ENCODE peak calls at places on chromosome 19, in ten cellular contexts. R is NCI-H226; H is NCI-H2081; D is HTR-8/SVneo; S is CD8-positive, alpha-beta memory T cell; C is CD4-positive, alpha-beta T cell; F is amygdala; I is fibroblast of the conjunctiva; B is cardiac fibroblast; E is effector CD4-positive, alpha-beta T cell. P is an unnamed sample.

GRCh38 chr19:40241809-40242384 is 15.4 kb upstream of the CCNP start:
- DNase-seq in R (no peak), H (no peak), D (no peak), S (no peak), C (no peak), F (peak), I (no peak), B (peak), E (no peak), P (peak)

GRCh38 chr19:9673912-9674668 is 810 bp downstream of the ZNF562 start:
- DNase-seq in R (no peak), H (no peak), D (no peak), S (no peak), C (no peak), F (no peak), I (no peak), B (peak), E (no peak), P (no peak)

GRCh38 chr19:28532765-28533341 is 680.1 kb downstream of the UQCRFS1 start:
- DNase-seq in R (no peak), H (no peak), D (no peak), S (no peak), C (no peak), F (no peak), I (no peak), B (no peak), E (no peak), P (no peak)

GRCh38 chr19:33403973-33404304 is 30.4 kb downstream of the CEBPG start:
- DNase-seq in R (no peak), H (no peak), D (no peak), S (no peak), C (no peak), F (no peak), I (no peak), B (no peak), E (no peak), P (peak)

GRCh38 chr19:3324405-3324856 is 42.0 kb upstream of the NFIC start:
- DNase-seq in R (no peak), H (no peak), D (no peak), S (peak), C (peak), F (no peak), I (no peak), B (peak), E (peak), P (no peak)

GRCh38 chr19:17605761-17606745 is 50.6 kb downstream of the COLGALT1 start:
- DNase-seq in R (peak), H (no peak), D (peak), S (peak), C (peak), F (peak), I (peak), B (peak), E (peak), P (peak)

GRCh38 chr19:10352764-10353671 is 13.6 kb upstream of the ICAM3 start:
- DNase-seq in R (no peak), H (no peak), D (no peak), S (no peak), C (no peak), F (no peak), I (peak), B (peak), E (no peak), P (peak)

GRCh38 chr19:32397736-32398135 is 7.8 kb upstream of the DPY19L3 start:
- DNase-seq in R (peak), H (no peak), D (peak), S (no peak), C (no peak), F (no peak), I (peak), B (peak), E (no peak), P (no peak)

GRCh38 chr19:28694812-28695211 is 518.1 kb downstream of the UQCRFS1 start:
- DNase-seq in R (peak), H (no peak), D (no peak), S (no peak), C (no peak), F (no peak), I (no peak), B (no peak), E (no peak), P (no peak)

GRCh38 chr19:36258028-36258875 is 43.3 kb downstream of the ZNF146 start:
- DNase-seq in R (no peak), H (no peak), D (no peak), S (no peak), C (no peak), F (no peak), I (no peak), B (no peak), E (no peak), P (no peak)

GRCh38 chr19:33685541-33685940 is 63.8 kb downstream of the CHST8 start:
- DNase-seq in R (no peak), H (no peak), D (no peak), S (no peak), C (no peak), F (no peak), I (no peak), B (no peak), E (no peak), P (no peak)

GRCh38 chr19:38224014-38224862 is at the start of gene DPF1:
- DNase-seq in R (peak), H (peak), D (peak), S (no peak), C (no peak), F (peak), I (no peak), B (peak), E (no peak), P (no peak)

GRCh38 chr19:32837531-32837930 is 32.0 kb downstream of the SLC7A9 start:
- DNase-seq in R (no peak), H (no peak), D (no peak), S (no peak), C (no peak), F (no peak), I (no peak), B (no peak), E (no peak), P (no peak)